ENCODE peak calls at places on chromosome 16, in four cellular contexts. X is HCEC 1CT, T is NB4, G is NCI-H1694 treated with DMSO at 0.1 percent for 48 hours. E is an unnamed sample.

GRCh38 chr16:14562691-14563491 is 67.2 kb downstream of the PARN start:
- DNase-seq in T (peak), G (no peak), X (no peak), E (no peak)

GRCh38 chr16:82379601-82380000 is 209.6 kb upstream of the MPHOSPH6 start:
- DNase-seq in T (no peak), G (no peak), X (no peak), E (no peak)

GRCh38 chr16:7318661-7319060 is 14.0 kb upstream of the RBFOX1 start:
- DNase-seq in T (no peak), G (peak), X (no peak), E (no peak)

GRCh38 chr16:53789159-53789558 is 85.2 kb downstream of the FTO start:
- DNase-seq in X (peak), G (no peak), T (no peak), E (no peak)

GRCh38 chr16:76639685-76640289 is 362.6 kb downstream of the CNTNAP4 start:
- DNase-seq in X (no peak), T (peak), G (no peak), E (no peak)

GRCh38 chr16:70804153-70804728 is 3.3 kb upstream of the VAC14 start:
- DNase-seq in G (no peak), T (peak), X (peak), E (peak)

GRCh38 chr16:53429221-53429943 is 4.9 kb upstream of the RBL2 start:
- DNase-seq in X (no peak), T (no peak), G (peak), E (no peak)

GRCh38 chr16:84252214-84252613 is 12.4 kb upstream of the KCNG4 start:
- DNase-seq in X (no peak), G (no peak), T (no peak), E (no peak)

GRCh38 chr16:85381738-85382592 is 231.2 kb upstream of the GSE1 start:
- DNase-seq in X (no peak), G (peak), T (peak), E (no peak)

GRCh38 chr16:46632778-46633733 is 11.9 kb upstream of the SHCBP1 start:
- DNase-seq in G (no peak), X (no peak), T (no peak), E (peak)

GRCh38 chr16:11722468-11722808 is 20.2 kb downstream of the TXNDC11 start:
- DNase-seq in T (no peak), X (no peak), G (no peak), E (no peak)

GRCh38 chr16:56289412-56289811 is 98.1 kb downstream of the GNAO1 start:
- DNase-seq in X (no peak), T (no peak), G (no peak), E (no peak)

GRCh38 chr16:68833251-68833650 is 10.1 kb upstream of the TANGO6 start:
- DNase-seq in T (no peak), G (no peak), X (no peak), E (no peak)

GRCh38 chr16:89373355-89374110 is 116.8 kb downstream of the ANKRD11 start:
- DNase-seq in X (no peak), G (no peak), T (no peak), E (no peak)